ENCODE peak calls at places on chromosomes 5 and 9, in four cellular contexts. V is aorta, N is fibroblast of pulmonary artery, Y is EH. C is an unnamed sample.

GRCh38 chr5:15234911-15235310 is 265.1 kb upstream of the FBXL7 start:
- DNase-seq in V (no peak), N (no peak), Y (no peak), C (no peak)

GRCh38 chr5:180313677-180314076 is 21.8 kb upstream of the MAPK9 start:
- DNase-seq in V (no peak), N (no peak), Y (no peak), C (no peak)

GRCh38 chr5:1524799-1525623 is 1.3 kb upstream of the LPCAT1 start:
- DNase-seq in V (peak), N (no peak), Y (no peak), C (no peak)

GRCh38 chr5:172659909-172660628 is 19.0 kb downstream of the NEURL1B start:
- DNase-seq in V (peak), N (peak), Y (peak), C (no peak)

GRCh38 chr5:10220253-10220652 is 29.4 kb downstream of the ATPSCKMT start:
- DNase-seq in V (no peak), N (no peak), Y (peak), C (no peak)

GRCh38 chr5:111537153-111538024 is 25.1 kb upstream of the STARD4 start:
- DNase-seq in V (no peak), N (no peak), Y (peak), C (no peak)

GRCh38 chr5:76831108-76831447 is 12.2 kb downstream of the F2RL1 start:
- DNase-seq in V (no peak), N (peak), Y (peak), C (no peak)

GRCh38 chr5:139385061-139385889 is 2.2 kb upstream of the SLC23A1 start:
- DNase-seq in V (no peak), N (no peak), Y (peak), C (no peak)

GRCh38 chr9:38309324-38310195 is 82.9 kb upstream of the ALDH1B1 start:
- DNase-seq in V (no peak), N (no peak), Y (peak), C (no peak)

GRCh38 chr9:74494490-74494889 is 2.6 kb upstream of the RORB start:
- DNase-seq in V (no peak), N (no peak), Y (no peak), C (no peak)

GRCh38 chr9:98084396-98084795 is 27.9 kb downstream of the NANS start:
- DNase-seq in V (no peak), N (peak), Y (no peak), C (no peak)

GRCh38 chr9:134830126-134830525 is 50.5 kb upstream of the FCN2 start:
- DNase-seq in V (no peak), N (no peak), Y (no peak), C (no peak)

GRCh38 chr9:37201581-37201980 is 81.2 kb downstream of the ZCCHC7 start:
- DNase-seq in V (no peak), N (no peak), Y (no peak), C (no peak)

GRCh38 chr5:94031631-94032030 is 290.2 kb upstream of the POU5F2 start:
- DNase-seq in V (no peak), N (peak), Y (peak), C (no peak)

GRCh38 chr9:77848897-77849296 is 182.7 kb downstream of the GNAQ start:
- DNase-seq in V (peak), N (peak), Y (peak), C (no peak)

GRCh38 chr5:9498541-9499497 is 47.1 kb downstream of the SEMA5A start:
- DNase-seq in V (no peak), N (peak), Y (peak), C (no peak)

GRCh38 chr5:174654442-174654841 is 69.9 kb upstream of the MSX2 start:
- DNase-seq in V (no peak), N (no peak), Y (no peak), C (no peak)

GRCh38 chr5:97545446-97545845 is 362.4 kb upstream of the RIOK2 start:
- DNase-seq in V (no peak), N (no peak), Y (no peak), C (no peak)

GRCh38 chr5:32390819-32391591 is 53.5 kb downstream of the ZFR start:
- DNase-seq in V (no peak), N (peak), Y (peak), C (peak)

GRCh38 chr5:52727568-52727967 is 60.1 kb upstream of the ITGA1 start:
- DNase-seq in V (no peak), N (peak), Y (peak), C (no peak)

GRCh38 chr5:54320256-54320655 is 9.9 kb upstream of the ARL15 start:
- DNase-seq in V (no peak), N (no peak), Y (no peak), C (no peak)

GRCh38 chr9:111896942-111897830 is 572 bp downstream of the UGCG start:
- DNase-seq in V (peak), N (peak), Y (peak), C (no peak)

GRCh38 chr5:10536931-10537579 is 26.8 kb upstream of the ANKRD33B start:
- DNase-seq in V (peak), N (no peak), Y (no peak), C (no peak)

GRCh38 chr5:123610665-123611406 is 98.9 kb downstream of the CSNK1G3 start:
- DNase-seq in V (no peak), N (peak), Y (peak), C (peak)

GRCh38 chr9:119802621-119803020 is 433.4 kb upstream of the BRINP1 start:
- DNase-seq in V (peak), N (no peak), Y (peak), C (no peak)

GRCh38 chr9:108950168-108950567 is 16.0 kb downstream of the ABITRAM start:
- DNase-seq in V (no peak), N (no peak), Y (no peak), C (no peak)

GRCh38 chr9:91751922-91752321 is 198.1 kb downstream of the ROR2 start:
- DNase-seq in V (no peak), N (peak), Y (peak), C (no peak)

GRCh38 chr5:158013939-158014338 is 155.0 kb upstream of the CLINT1 start:
- DNase-seq in V (no peak), N (peak), Y (peak), C (no peak)